ENCODE peak calls at places on chromosomes 11 and 22, in eight cellular contexts. One of them, this sample, is unnamed.

GRCh38 chr11:55501014-55501413 is 53.3 kb upstream of the OR4C15 start:
- DNase-seq in PC-3: no peak
- DNase-seq in adrenal gland: no peak
- DNase-seq in neuronal stem cell: no peak
- DNase-seq in tibial artery: no peak
- DNase-seq in neural progenitor cell: no peak
- DNase-seq in ovary: no peak
- DNase-seq in aorta: no peak
- DNase-seq in this sample: no peak

GRCh38 chr11:33256808-33257159 is 397 bp upstream of the HIPK3 start:
- DNase-seq in PC-3: no peak
- DNase-seq in adrenal gland: no peak
- DNase-seq in neuronal stem cell: no peak
- DNase-seq in tibial artery: no peak
- DNase-seq in neural progenitor cell: no peak
- DNase-seq in ovary: no peak
- DNase-seq in aorta: no peak
- DNase-seq in this sample: no peak

GRCh38 chr11:36684840-36685800 is 87.1 kb upstream of the RAG2 start:
- DNase-seq in PC-3: no peak
- DNase-seq in adrenal gland: no peak
- DNase-seq in neuronal stem cell: no peak
- DNase-seq in tibial artery: no peak
- DNase-seq in neural progenitor cell: no peak
- DNase-seq in ovary: no peak
- DNase-seq in aorta: no peak
- DNase-seq in this sample: no peak

GRCh38 chr11:125517116-125517804 is 21.2 kb upstream of the FEZ1 start:
- DNase-seq in PC-3: no peak
- DNase-seq in adrenal gland: peak; percentile 62
- DNase-seq in neuronal stem cell: peak; percentile 94
- DNase-seq in tibial artery: no peak
- DNase-seq in neural progenitor cell: peak; percentile 97
- DNase-seq in ovary: peak; percentile 58
- DNase-seq in aorta: no peak
- DNase-seq in this sample: no peak

GRCh38 chr11:77428598-77428997 is 45.3 kb downstream of the PAK1 start:
- DNase-seq in PC-3: no peak
- DNase-seq in adrenal gland: no peak
- DNase-seq in neuronal stem cell: no peak
- DNase-seq in tibial artery: no peak
- DNase-seq in neural progenitor cell: no peak
- DNase-seq in ovary: no peak
- DNase-seq in aorta: no peak
- DNase-seq in this sample: no peak

GRCh38 chr11:76667856-76668255 is 2.7 kb downstream of the LRRC32 start:
- DNase-seq in PC-3: no peak
- DNase-seq in adrenal gland: no peak
- DNase-seq in neuronal stem cell: no peak
- DNase-seq in tibial artery: peak; percentile 59
- DNase-seq in neural progenitor cell: no peak
- DNase-seq in ovary: no peak
- DNase-seq in aorta: peak; percentile 44
- DNase-seq in this sample: no peak

GRCh38 chr22:45638834-45639746 is 32.5 kb upstream of the ATXN10 start:
- DNase-seq in PC-3: peak; percentile 77
- DNase-seq in adrenal gland: peak; percentile 33
- DNase-seq in neuronal stem cell: no peak
- DNase-seq in tibial artery: no peak
- DNase-seq in neural progenitor cell: no peak
- DNase-seq in ovary: peak; percentile 40
- DNase-seq in aorta: peak; percentile 84
- DNase-seq in this sample: no peak

GRCh38 chr11:71545405-71545966 is 2.7 kb upstream of the KRTAP5-9 start:
- DNase-seq in PC-3: no peak
- DNase-seq in adrenal gland: no peak
- DNase-seq in neuronal stem cell: no peak
- DNase-seq in tibial artery: no peak
- DNase-seq in neural progenitor cell: no peak
- DNase-seq in ovary: no peak
- DNase-seq in aorta: peak; percentile 21
- DNase-seq in this sample: no peak

GRCh38 chr22:37019309-37020191 is at the start of the genes MPST and TST:
- DNase-seq in PC-3: peak; percentile 58
- DNase-seq in adrenal gland: peak; percentile 79
- DNase-seq in neuronal stem cell: peak; percentile 75
- DNase-seq in tibial artery: peak; percentile 91
- DNase-seq in neural progenitor cell: peak; percentile 93
- DNase-seq in ovary: peak; percentile 81
- DNase-seq in aorta: peak; percentile 93
- DNase-seq in this sample: peak; percentile 83

GRCh38 chr22:30309981-30310672 is 16.6 kb downstream of the TBC1D10A start:
- DNase-seq in PC-3: no peak
- DNase-seq in adrenal gland: peak; percentile 58
- DNase-seq in neuronal stem cell: no peak
- DNase-seq in tibial artery: peak; percentile 80
- DNase-seq in neural progenitor cell: no peak
- DNase-seq in ovary: peak; percentile 58
- DNase-seq in aorta: no peak
- DNase-seq in this sample: no peak

GRCh38 chr11:99937330-99937729 is 749.8 kb upstream of the ARHGAP42 start:
- DNase-seq in PC-3: no peak
- DNase-seq in adrenal gland: no peak
- DNase-seq in neuronal stem cell: no peak
- DNase-seq in tibial artery: no peak
- DNase-seq in neural progenitor cell: no peak
- DNase-seq in ovary: no peak
- DNase-seq in aorta: no peak
- DNase-seq in this sample: no peak

GRCh38 chr11:27213232-27213660 is 149.8 kb downstream of the CCDC34 start:
- DNase-seq in PC-3: peak; percentile 92
- DNase-seq in adrenal gland: no peak
- DNase-seq in neuronal stem cell: peak; percentile 17
- DNase-seq in tibial artery: no peak
- DNase-seq in neural progenitor cell: peak; percentile 52
- DNase-seq in ovary: no peak
- DNase-seq in aorta: no peak
- DNase-seq in this sample: peak; percentile 21

GRCh38 chr11:2178906-2179494 is 7.4 kb upstream of the TH start:
- DNase-seq in PC-3: peak; percentile 96
- DNase-seq in adrenal gland: no peak
- DNase-seq in neuronal stem cell: no peak
- DNase-seq in tibial artery: no peak
- DNase-seq in neural progenitor cell: no peak
- DNase-seq in ovary: no peak
- DNase-seq in aorta: no peak
- DNase-seq in this sample: no peak

GRCh38 chr11:119056397-119056999 is 507 bp downstream of the HYOU1 start:
- DNase-seq in PC-3: peak; percentile 19
- DNase-seq in adrenal gland: no peak
- DNase-seq in neuronal stem cell: peak; percentile 32
- DNase-seq in tibial artery: no peak
- DNase-seq in neural progenitor cell: peak; percentile 61
- DNase-seq in ovary: peak; percentile 33
- DNase-seq in aorta: peak; percentile 76
- DNase-seq in this sample: peak; percentile 29

GRCh38 chr11:8167796-8168195 is 1.0 kb downstream of the RIC3 start:
- DNase-seq in PC-3: no peak
- DNase-seq in adrenal gland: no peak
- DNase-seq in neuronal stem cell: no peak
- DNase-seq in tibial artery: no peak
- DNase-seq in neural progenitor cell: peak; percentile 46
- DNase-seq in ovary: no peak
- DNase-seq in aorta: no peak
- DNase-seq in this sample: no peak

GRCh38 chr11:11563193-11563592 is 58.6 kb downstream of the GALNT18 start:
- DNase-seq in PC-3: no peak
- DNase-seq in adrenal gland: no peak
- DNase-seq in neuronal stem cell: no peak
- DNase-seq in tibial artery: no peak
- DNase-seq in neural progenitor cell: no peak
- DNase-seq in ovary: no peak
- DNase-seq in aorta: no peak
- DNase-seq in this sample: no peak

DNA sequence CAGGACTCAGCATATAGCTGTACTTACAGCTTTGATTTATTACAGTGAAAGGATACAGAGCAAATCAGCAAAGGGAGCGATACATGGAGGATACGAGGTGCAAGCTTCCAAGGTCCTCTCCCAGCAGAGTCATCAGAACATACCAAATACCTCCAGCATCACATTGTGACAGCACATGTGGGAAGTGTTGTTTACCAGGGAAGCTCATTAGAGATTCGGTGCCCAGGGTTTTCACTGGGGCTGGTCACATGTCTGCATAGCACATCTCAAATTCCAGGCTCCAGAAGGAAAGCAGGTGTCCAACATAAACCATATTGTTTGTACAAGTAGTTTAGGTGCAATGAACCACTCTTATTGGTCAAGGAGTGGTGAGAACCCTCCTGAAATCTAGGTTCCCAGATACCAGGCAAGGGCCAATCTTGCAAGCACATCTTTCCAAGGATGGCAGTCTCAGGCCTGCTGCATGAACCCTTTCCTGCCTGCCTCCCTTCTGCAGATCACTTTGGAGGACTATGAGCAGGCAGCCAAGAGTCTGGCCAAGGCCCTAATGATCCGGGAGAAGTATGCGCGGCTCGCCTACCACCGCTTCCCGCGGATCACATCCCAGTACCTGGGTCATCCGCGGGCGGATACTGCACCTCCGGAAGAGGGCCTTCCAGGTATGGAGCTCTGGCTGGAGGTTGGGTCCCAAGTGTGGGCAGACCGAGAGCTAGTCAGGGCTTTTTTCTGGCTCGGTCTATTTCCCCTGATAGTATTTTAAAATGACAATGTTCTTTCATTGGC is 26.7 kb downstream of the AMPD3 start:
- DNase-seq in PC-3: no peak
- DNase-seq in adrenal gland: peak; percentile 46
- DNase-seq in neuronal stem cell: no peak
- DNase-seq in tibial artery: peak; percentile 13
- DNase-seq in neural progenitor cell: no peak
- DNase-seq in ovary: no peak
- DNase-seq in aorta: no peak
- DNase-seq in this sample: no peak
- H3K27ac ChIP-seq in PC-3: no peak overlapping the region
- H3K27ac ChIP-seq in adrenal gland: peak overlapping the region; percentile 9
- H3K27ac ChIP-seq in neuronal stem cell: no peak overlapping the region
- H3K27ac ChIP-seq in tibial artery: no peak overlapping the region
- H3K27ac ChIP-seq in neural progenitor cell: no peak overlapping the region
- H3K27ac ChIP-seq in ovary: no peak overlapping the region
- H3K27ac ChIP-seq in aorta: no peak overlapping the region
- H3K27ac ChIP-seq in this sample: no peak overlapping the region

GRCh38 chr11:67406420-67406968 is 2.6 kb downstream of the TBC1D10C start:
- DNase-seq in PC-3: no peak
- DNase-seq in adrenal gland: no peak
- DNase-seq in neuronal stem cell: no peak
- DNase-seq in tibial artery: no peak
- DNase-seq in neural progenitor cell: no peak
- DNase-seq in ovary: no peak
- DNase-seq in aorta: peak; percentile 64
- DNase-seq in this sample: no peak
- H3K4me1 ChIP-seq in PC-3: peaks cover 4% of the 10 kb centered on the region
- H3K4me1 ChIP-seq in adrenal gland: peaks cover 7% of the 10 kb centered on the region
- H3K4me1 ChIP-seq in neuronal stem cell: peaks cover 14% of the 10 kb centered on the region
- H3K4me1 ChIP-seq in tibial artery: peaks cover 6% of the 10 kb centered on the region
- H3K4me1 ChIP-seq in neural progenitor cell: peaks cover 21% of the 10 kb centered on the region
- H3K4me1 ChIP-seq in ovary: peaks cover 1% of the 10 kb centered on the region
- H3K4me1 ChIP-seq in aorta: no peaks in the 10 kb centered on the region
- H3K4me1 ChIP-seq in this sample: no peaks in the 10 kb centered on the region

GRCh38 chr22:43173976-43174720 is 12.8 kb downstream of the TTLL12 start:
- DNase-seq in PC-3: no peak
- DNase-seq in adrenal gland: no peak
- DNase-seq in neuronal stem cell: no peak
- DNase-seq in tibial artery: no peak
- DNase-seq in neural progenitor cell: no peak
- DNase-seq in ovary: no peak
- DNase-seq in aorta: peak; percentile 72
- DNase-seq in this sample: no peak

GRCh38 chr22:43172191-43172590 is 14.7 kb downstream of the TTLL12 start:
- DNase-seq in PC-3: no peak
- DNase-seq in adrenal gland: no peak
- DNase-seq in neuronal stem cell: no peak
- DNase-seq in tibial artery: no peak
- DNase-seq in neural progenitor cell: no peak
- DNase-seq in ovary: no peak
- DNase-seq in aorta: peak; percentile 52
- DNase-seq in this sample: no peak

GRCh38 chr22:43171607-43172006 is 15.3 kb downstream of the TTLL12 start:
- DNase-seq in PC-3: no peak
- DNase-seq in adrenal gland: no peak
- DNase-seq in neuronal stem cell: no peak
- DNase-seq in tibial artery: no peak
- DNase-seq in neural progenitor cell: no peak
- DNase-seq in ovary: no peak
- DNase-seq in aorta: no peak
- DNase-seq in this sample: no peak

GRCh38 chr22:43174941-43175531 is 11.9 kb downstream of the TTLL12 start:
- DNase-seq in PC-3: no peak
- DNase-seq in adrenal gland: no peak
- DNase-seq in neuronal stem cell: no peak
- DNase-seq in tibial artery: no peak
- DNase-seq in neural progenitor cell: no peak
- DNase-seq in ovary: no peak
- DNase-seq in aorta: peak; percentile 53
- DNase-seq in this sample: no peak

DNA sequence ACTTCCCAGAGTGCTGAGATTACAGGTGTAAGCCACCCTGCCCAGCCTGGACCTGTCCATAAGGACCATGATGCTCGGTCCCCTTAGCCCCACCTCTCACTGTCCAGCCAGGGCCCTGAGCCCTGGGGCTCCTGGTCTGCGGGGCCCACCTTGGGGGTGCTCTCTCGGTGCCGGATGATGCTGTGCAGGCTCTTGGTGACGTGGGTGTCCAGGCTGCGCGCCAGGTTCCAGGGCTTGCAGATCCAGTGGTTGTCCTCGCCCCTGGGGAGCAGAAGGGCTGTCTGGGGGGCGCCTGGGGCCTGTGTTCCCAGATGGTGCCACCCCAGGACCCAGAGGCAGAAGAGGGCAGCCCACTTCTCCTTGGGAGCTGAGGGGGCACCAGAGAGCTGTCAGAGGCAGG is 13.4 kb downstream of the TTLL12 start:
- DNase-seq in PC-3: no peak
- DNase-seq in adrenal gland: no peak
- DNase-seq in neuronal stem cell: no peak
- DNase-seq in tibial artery: no peak
- DNase-seq in neural progenitor cell: no peak
- DNase-seq in ovary: no peak
- DNase-seq in aorta: peak; percentile 63
- DNase-seq in this sample: no peak
- H3K27ac ChIP-seq in PC-3: no peak overlapping the region
- H3K27ac ChIP-seq in adrenal gland: no peak overlapping the region
- H3K27ac ChIP-seq in neuronal stem cell: no peak overlapping the region
- H3K27ac ChIP-seq in tibial artery: no peak overlapping the region
- H3K27ac ChIP-seq in neural progenitor cell: no peak overlapping the region
- H3K27ac ChIP-seq in ovary: no peak overlapping the region
- H3K27ac ChIP-seq in aorta: no peak overlapping the region
- H3K27ac ChIP-seq in this sample: no peak overlapping the region

DNA sequence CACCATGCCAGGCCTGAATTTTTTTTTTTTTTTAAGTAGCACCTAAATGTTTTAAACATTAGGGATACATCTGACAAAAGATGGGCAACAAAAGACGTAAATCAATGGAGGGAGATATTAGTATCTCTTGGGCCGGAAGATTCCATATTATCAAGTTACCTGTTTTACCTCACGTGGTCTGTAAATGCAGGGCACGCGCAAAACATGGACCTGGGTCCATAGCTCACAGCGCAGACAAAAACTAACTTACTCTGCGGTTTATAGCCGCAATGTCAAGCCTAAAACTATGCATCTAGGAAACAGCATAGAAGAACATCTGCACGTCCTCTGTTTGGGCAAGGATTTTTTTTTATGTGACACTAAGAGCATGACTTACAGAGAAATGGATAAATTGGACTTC is 31.5 kb upstream of the PANX2 start:
- DNase-seq in PC-3: no peak
- DNase-seq in adrenal gland: no peak
- DNase-seq in neuronal stem cell: no peak
- DNase-seq in tibial artery: no peak
- DNase-seq in neural progenitor cell: no peak
- DNase-seq in ovary: no peak
- DNase-seq in aorta: peak; percentile 11
- DNase-seq in this sample: no peak
- H3K4me1 ChIP-seq in PC-3: no peaks in the 10 kb centered on the region
- H3K4me1 ChIP-seq in adrenal gland: no peaks in the 10 kb centered on the region
- H3K4me1 ChIP-seq in neuronal stem cell: peaks cover 1% of the 10 kb centered on the region
- H3K4me1 ChIP-seq in tibial artery: peaks cover 4% of the 10 kb centered on the region
- H3K4me1 ChIP-seq in neural progenitor cell: no peaks in the 10 kb centered on the region
- H3K4me1 ChIP-seq in ovary: peaks cover 2% of the 10 kb centered on the region
- H3K4me1 ChIP-seq in aorta: no peaks in the 10 kb centered on the region
- H3K4me1 ChIP-seq in this sample: no peaks in the 10 kb centered on the region

This sample was measured in heart right ventricle.